ENCODE peak calls at places on chromosomes 12 and 14, in four cellular contexts. One of them, this sample, is unnamed.

GRCh38 chr14:62689741-62690140 is 355.5 kb downstream of the KCNH5 start:
- DNase-seq in memory B cell: no peak
- DNase-seq in D341Med: no peak
- DNase-seq in Caki2: no peak
- DNase-seq in this sample: no peak

GRCh38 chr14:54516709-54517108 is 7.0 kb downstream of the CGRRF1 start:
- DNase-seq in D341Med: no peak
- DNase-seq in memory B cell: no peak
- DNase-seq in Caki2: no peak
- DNase-seq in this sample: no peak

GRCh38 chr12:52029686-52030085 is 21.6 kb upstream of the NR4A1 start:
- DNase-seq in D341Med: peak; percentile 83
- DNase-seq in memory B cell: no peak
- DNase-seq in Caki2: no peak
- DNase-seq in this sample: no peak

GRCh38 chr12:51424094-51424661 is 453 bp upstream of the SLC4A8 start:
- DNase-seq in D341Med: no peak
- DNase-seq in Caki2: no peak
- DNase-seq in memory B cell: no peak
- DNase-seq in this sample: no peak

GRCh38 chr12:26156201-26156871 is 31.5 kb upstream of the BHLHE41 start:
- DNase-seq in Caki2: no peak
- DNase-seq in D341Med: no peak
- DNase-seq in memory B cell: peak; percentile 60
- DNase-seq in this sample: peak; percentile 73

GRCh38 chr12:119925269-119925668 is 48.1 kb upstream of the CIT start:
- DNase-seq in Caki2: no peak
- DNase-seq in D341Med: no peak
- DNase-seq in memory B cell: no peak
- DNase-seq in this sample: no peak

GRCh38 chr14:99273025-99273723 is 1.2 kb upstream of the BCL11B start:
- DNase-seq in memory B cell: no peak
- DNase-seq in D341Med: peak; percentile 83
- DNase-seq in Caki2: peak; percentile 33
- DNase-seq in this sample: peak; percentile 50

GRCh38 chr12:49233842-49234526 is 30.9 kb upstream of the TUBA1C start:
- DNase-seq in Caki2: no peak
- DNase-seq in memory B cell: peak; percentile 16
- DNase-seq in D341Med: no peak
- DNase-seq in this sample: peak; percentile 28

GRCh38 chr12:124445121-124445718 is 122.2 kb downstream of the NCOR2 start:
- DNase-seq in D341Med: peak; percentile 70
- DNase-seq in memory B cell: no peak
- DNase-seq in Caki2: no peak
- DNase-seq in this sample: no peak

GRCh38 chr14:24875203-24875840 is 174.6 kb downstream of the STXBP6 start:
- DNase-seq in D341Med: no peak
- DNase-seq in memory B cell: no peak
- DNase-seq in Caki2: no peak
- DNase-seq in this sample: no peak

GRCh38 chr12:18581232-18581962 is 156.4 kb downstream of the PLCZ1 start:
- DNase-seq in D341Med: no peak
- DNase-seq in Caki2: no peak
- DNase-seq in memory B cell: no peak
- DNase-seq in this sample: no peak

GRCh38 chr14:93787465-93788306 is 599 bp downstream of the PRIMA1 start:
- DNase-seq in Caki2: no peak
- DNase-seq in memory B cell: no peak
- DNase-seq in D341Med: peak; percentile 37
- DNase-seq in this sample: no peak

GRCh38 chr12:116790066-116790465 is 52.0 kb downstream of the RNFT2 start:
- DNase-seq in Caki2: no peak
- DNase-seq in memory B cell: no peak
- DNase-seq in D341Med: no peak
- DNase-seq in this sample: no peak

This sample was measured in GM20000.